ENCODE peak calls at places on chromosomes 12 and 14, in nine cellular contexts. Z, T, Y, K, J, G, R, U and F are unnamed samples.

GRCh38 chr14:28382460-28383220 is 383.9 kb upstream of the FOXG1 start:
- DNase-seq in Y (no peak), G (peak; percentile 77), U (no peak), T (peak; percentile 44), Z (no peak), R (no peak), J (no peak), K (no peak), F (peak; percentile 14)

GRCh38 chr14:83556746-83557460 is 1973.0 kb upstream of the FLRT2 start:
- DNase-seq in T (no peak), U (peak; percentile 91), R (no peak), Y (no peak), Z (no peak), J (peak; percentile 2), K (no peak), G (peak; percentile 90), F (no peak)

GRCh38 chr14:100149789-100150611 is 9.4 kb downstream of the DEGS2 start:
- DNase-seq in R (no peak), J (peak; percentile 27), G (no peak), Z (no peak), K (no peak), Y (no peak), U (no peak), T (no peak), F (peak; percentile 35)

GRCh38 chr14:95664046-95664445 is 22.2 kb upstream of the TCL1B start:
- DNase-seq in Z (no peak), Y (no peak), K (no peak), R (no peak), G (no peak), J (no peak), T (no peak), U (no peak), F (no peak)

GRCh38 chr12:122528582-122528981 is 1.5 kb downstream of the KNTC1 start:
- DNase-seq in Y (no peak), Z (no peak), U (no peak), T (no peak), R (no peak), J (no peak), G (no peak), K (no peak), F (no peak)

GRCh38 chr12:24414421-24414820 is 465.0 kb upstream of the SOX5 start:
- DNase-seq in Y (no peak), G (no peak), T (no peak), U (no peak), R (no peak), K (no peak), J (no peak), Z (no peak), F (no peak)

GRCh38 chr12:116430911-116431565 is 128.1 kb upstream of the MAP1LC3B2 start:
- DNase-seq in T (no peak), Z (no peak), K (no peak), J (no peak), Y (no peak), U (no peak), G (no peak), R (no peak), F (no peak)

GRCh38 chr12:40693503-40693863 is 1.2 kb downstream of the CNTN1 start:
- DNase-seq in T (no peak), K (peak; percentile 27), Z (no peak), Y (no peak), R (no peak), J (peak; percentile 43), G (no peak), U (no peak), F (no peak)

GRCh38 chr14:60327447-60328331 is 78.7 kb downstream of the PPM1A start:
- DNase-seq in R (peak; percentile 96), K (no peak), U (peak; percentile 20), T (no peak), J (peak; percentile 44), Y (no peak), Z (no peak), G (peak; percentile 30), F (no peak)

GRCh38 chr14:49881296-49882006 is 11.4 kb upstream of the ARF6 start:
- DNase-seq in G (no peak), U (no peak), Z (no peak), Y (no peak), K (no peak), R (no peak), J (no peak), T (no peak), F (no peak)

GRCh38 chr12:7844131-7844530 is 28.6 kb downstream of the SLC2A14 start:
- DNase-seq in K (no peak), R (no peak), U (peak; percentile 63), G (no peak), Y (no peak), J (peak; percentile 47), Z (no peak), T (no peak), F (no peak)

GRCh38 chr12:52120951-52121847 is 41.7 kb downstream of the SMIM41 start:
- DNase-seq in J (no peak), Y (peak; percentile 84), Z (no peak), G (no peak), U (peak; percentile 53), R (no peak), K (no peak), T (no peak), F (no peak)

GRCh38 chr12:124236651-124237050 is 58.2 kb upstream of the RFLNA start:
- DNase-seq in Z (no peak), T (no peak), Y (no peak), U (peak; percentile 63), J (peak; percentile 86), K (peak; percentile 10), R (no peak), G (peak; percentile 20), F (no peak)

GRCh38 chr12:121230538-121230907 is 20.6 kb downstream of the P2RX4 start:
- DNase-seq in G (no peak), T (no peak), J (no peak), R (no peak), Z (no peak), Y (no peak), K (no peak), U (no peak), F (no peak)

DNA sequence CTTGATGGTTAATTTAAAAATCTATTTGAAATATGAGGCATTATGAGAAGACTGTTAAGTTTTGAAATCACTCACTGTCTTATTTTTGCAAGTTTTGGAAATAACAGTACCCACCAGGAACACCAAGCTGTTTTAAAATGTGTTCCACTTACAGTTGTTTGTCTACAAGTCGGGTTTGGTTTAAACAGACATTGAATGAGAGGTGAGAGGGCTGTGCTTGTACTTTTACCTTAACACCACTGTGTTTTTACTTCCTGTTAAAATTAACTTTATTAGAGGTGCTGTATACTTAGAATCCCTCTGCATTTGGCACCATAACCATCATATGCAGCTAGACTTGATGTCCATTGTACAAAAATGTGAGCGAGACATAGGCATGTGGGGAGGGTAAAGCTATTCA is 12.8 kb downstream of the ELK3 start:
- DNase-seq in K (no peak), Z (no peak), G (no peak), R (no peak), T (no peak), J (no peak), U (no peak), Y (no peak), F (no peak)
- H3K4me1 ChIP-seq in K (no peaks in the 10 kb centered on the region), Z (peaks cover 25% of the 10 kb centered on the region), G (peaks cover 9% of the 10 kb centered on the region), R (peaks cover 48% of the 10 kb centered on the region), T (peaks cover 9% of the 10 kb centered on the region), J (peaks cover 26% of the 10 kb centered on the region), U (peaks cover 11% of the 10 kb centered on the region), Y (peaks cover 17% of the 10 kb centered on the region), F (peaks cover 19% of the 10 kb centered on the region)

DNA sequence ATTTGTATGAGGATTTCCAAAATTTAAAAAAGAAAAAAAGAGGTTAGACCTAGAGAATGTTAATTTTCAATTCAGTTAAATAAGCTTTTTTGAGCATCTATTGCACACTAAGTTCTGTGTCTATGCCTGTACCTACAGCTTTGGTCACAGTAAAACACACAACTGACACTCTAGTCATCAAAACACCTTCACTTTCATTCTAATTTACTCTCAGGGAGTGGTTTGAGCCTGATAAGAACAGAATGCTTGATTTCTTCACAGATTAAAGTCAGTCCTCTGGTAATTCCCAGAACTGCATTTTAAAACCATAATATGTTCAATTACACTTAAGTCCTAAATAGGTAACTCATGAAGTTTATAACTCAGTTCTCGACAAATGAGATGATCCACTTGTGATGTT is 9.2 kb downstream of the SLC5A8 start:
- DNase-seq in K (no peak), Y (no peak), G (no peak), U (no peak), J (no peak), Z (no peak), R (no peak), T (no peak), F (no peak)
- H3K4me3 ChIP-seq in K (no peak overlapping the region), Y (no peak overlapping the region), G (no peak overlapping the region), U (no peak overlapping the region), J (no peak overlapping the region), Z (no peak overlapping the region), R (no peak overlapping the region), T (no peak overlapping the region), F (no peak overlapping the region)

DNA sequence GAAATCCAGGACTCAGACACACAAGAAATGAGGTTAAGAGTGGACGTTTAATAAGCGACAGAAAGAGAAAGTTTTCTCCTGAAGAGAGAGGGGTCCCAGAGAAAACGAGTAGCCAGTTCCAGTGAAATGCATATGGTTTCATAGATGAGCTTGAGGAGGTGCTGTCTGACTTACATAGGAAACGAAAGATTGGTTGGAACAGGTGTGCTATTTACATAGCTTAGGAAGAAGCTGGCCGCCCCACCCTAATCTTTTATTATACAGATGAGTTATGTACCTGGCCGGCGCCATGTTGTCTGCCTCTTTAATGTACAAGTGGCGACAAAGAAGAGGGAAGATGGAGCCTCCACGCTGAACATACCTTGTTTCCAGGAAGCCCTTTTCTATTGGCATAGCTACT is 223.0 kb downstream of the SLC6A15 start:
- DNase-seq in Y (no peak), U (no peak), G (no peak), T (no peak), K (no peak), Z (no peak), R (no peak), J (no peak), F (no peak)
- H2AFZ ChIP-seq in Y (no peak overlapping the region), U (no peak overlapping the region), G (no peak overlapping the region), T (no peak overlapping the region), K (no peak overlapping the region), Z (no peak overlapping the region), R (no peak overlapping the region), J (no peak overlapping the region), F (no peak overlapping the region)

GRCh38 chr12:41924111-41924510 is 220.6 kb downstream of the GXYLT1 start:
- DNase-seq in Z (no peak), U (no peak), T (no peak), K (no peak), G (no peak), J (peak; percentile 12), R (no peak), Y (no peak), F (no peak)
- H3K4me1 ChIP-seq in Z (no peaks in the 10 kb centered on the region), U (no peaks in the 10 kb centered on the region), T (no peaks in the 10 kb centered on the region), K (no peaks in the 10 kb centered on the region), G (no peaks in the 10 kb centered on the region), J (no peaks in the 10 kb centered on the region), R (no peaks in the 10 kb centered on the region), Y (no peaks in the 10 kb centered on the region), F (no peaks in the 10 kb centered on the region)